ENCODE peak calls at places on chromosome 20, in six cellular contexts. M is EL; O is activated naive CD4-positive, alpha-beta T cell treated with anti-CD3 and anti-CD28 coated beads, Interleukin-2, amount 50 U/mL, for 16 hours; Y is spleen; R is colonic mucosa; D is activated naive CD8-positive, alpha-beta T cell treated with anti-CD3 and anti-CD28 coated beads for 36 hours. Q is an unnamed sample.

GRCh38 chr20:1894471-1894950 is 696 bp upstream of the SIRPA start:
- DNase-seq in Y (peak), O (peak), D (peak), R (peak), M (peak), Q (no peak)

GRCh38 chr20:1330075-1330830 is 1.3 kb upstream of the SDCBP2 start:
- DNase-seq in D (peak), O (peak), Y (peak), R (peak), M (no peak), Q (no peak)

GRCh38 chr20:8049321-8049720 is 29.8 kb upstream of the TMX4 start:
- DNase-seq in O (no peak), R (no peak), D (no peak), Y (no peak), M (no peak), Q (no peak)

GRCh38 chr20:45964024-45964423 is 8.0 kb downstream of the ZNF335 start:
- DNase-seq in O (no peak), Y (peak), M (no peak), R (no peak), D (no peak), Q (peak)

GRCh38 chr20:38471987-38472512 is 593 bp upstream of the RALGAPB start:
- DNase-seq in R (no peak), O (no peak), M (no peak), D (no peak), Y (no peak), Q (no peak)

GRCh38 chr20:23641936-23642751 is 4.4 kb upstream of the CST3 start:
- DNase-seq in O (no peak), D (no peak), R (no peak), Y (no peak), M (peak), Q (no peak)

GRCh38 chr20:49405062-49405683 is 77.3 kb downstream of the KCNB1 start:
- DNase-seq in R (no peak), M (no peak), D (no peak), O (no peak), Y (no peak), Q (no peak)

GRCh38 chr20:11235058-11235457 is 561.3 kb upstream of the JAG1 start:
- DNase-seq in Y (no peak), D (no peak), M (peak), O (no peak), R (no peak), Q (no peak)

GRCh38 chr20:62647521-62648317 is 5.4 kb downstream of the SLCO4A1 start:
- DNase-seq in Y (no peak), D (no peak), O (no peak), R (peak), M (no peak), Q (no peak)

GRCh38 chr20:20594171-20594530 is 118.3 kb downstream of the RALGAPA2 start:
- DNase-seq in D (no peak), M (peak), Y (no peak), O (no peak), R (no peak), Q (no peak)

GRCh38 chr20:63009988-63010769 is 3.4 kb upstream of the BHLHE23 start:
- DNase-seq in Y (peak), O (peak), M (no peak), D (peak), R (peak), Q (no peak)

GRCh38 chr20:61933951-61934715 is 131.5 kb downstream of the TAF4 start:
- DNase-seq in D (no peak), Y (peak), O (peak), M (no peak), R (no peak), Q (peak)

GRCh38 chr20:7361321-7361720 is 578.9 kb downstream of the HAO1 start:
- DNase-seq in O (no peak), Y (no peak), R (no peak), D (no peak), M (no peak), Q (no peak)

GRCh38 chr20:33103561-33103960 is 24.1 kb downstream of the BPIFB4 start:
- DNase-seq in D (no peak), R (no peak), Y (no peak), O (no peak), M (no peak), Q (no peak)

GRCh38 chr20:51116765-51117686 is 94.1 kb upstream of the KCNG1 start:
- DNase-seq in D (no peak), M (no peak), Y (peak), O (no peak), R (no peak), Q (no peak)

GRCh38 chr20:58010186-58010585 is 218.3 kb downstream of the ANKRD60 start:
- DNase-seq in O (no peak), D (no peak), R (peak), M (no peak), Y (peak), Q (no peak)

GRCh38 chr20:49892260-49893216 is 22.8 kb downstream of the SPATA2 start:
- DNase-seq in D (no peak), R (no peak), M (no peak), Y (peak), O (no peak), Q (peak)

GRCh38 chr20:5357942-5358341 is 41.2 kb upstream of the PROKR2 start:
- DNase-seq in M (no peak), R (no peak), Y (no peak), D (no peak), O (no peak), Q (no peak)

GRCh38 chr20:63121749-63122405 is 94.1 kb downstream of the YTHDF1 start:
- DNase-seq in O (no peak), R (no peak), Y (peak), D (no peak), M (no peak), Q (peak)

GRCh38 chr20:33601016-33601415 is 61.1 kb upstream of the C20orf144 start:
- DNase-seq in D (no peak), Y (no peak), R (no peak), M (no peak), O (no peak), Q (no peak)

GRCh38 chr20:25399038-25399430 is 8.4 kb upstream of the ABHD12 start:
- DNase-seq in R (peak), D (no peak), M (peak), Y (no peak), O (no peak), Q (no peak)

GRCh38 chr20:16537918-16538317 is 35.3 kb downstream of the KIF16B start:
- DNase-seq in O (no peak), M (no peak), Y (no peak), R (no peak), D (no peak), Q (no peak)

GRCh38 chr20:64226686-64227576 is 28.6 kb upstream of the PCMTD2 start:
- DNase-seq in R (no peak), Y (no peak), O (no peak), D (no peak), M (no peak), Q (peak)

Q was measured in chondrocyte.